ENCODE peak calls at places on chromosomes 16 and 17, in ten cellular contexts. P is mammary epithelial cell; D is amygdala; W is tibial artery; B is stimulated activated CD4-positive, alpha-beta T cell treated with anti-CD3 and anti-CD28 coated beads, Interleukin-4, amount 100 ng/mL, for 24 hours; T is T-helper 1 cell; Q is activated CD8-positive, alpha-beta memory T cell treated with anti-CD3 and anti-CD28 coated beads for 48 hours; L is activated CD4-positive, alpha-beta T cell treated with anti-CD3 and anti-CD28 coated beads, Interleukin-2, amount 10 ng/mL, durations not matched to agents 7 days and 5 days; G is HEK293T; Y is activated T-helper 2 cell treated with anti-CD3 and anti-CD28 coated beads, Interferon-gamma antibody, Interleukin-2, Interleukin-4, amounts not matched to agents 10 μg/mL and 5 μg/mL and 100 μg/mL, durations not matched to agents 14 hours and 24 hours and 36 hours. H is an unnamed sample.

GRCh38 chr17:61904094-61904710 is 23.6 kb downstream of the INTS2 start:
- DNase-seq in P (no peak), W (no peak), Y (no peak), G (no peak), L (peak; percentile 51), T (no peak), D (no peak), B (peak; percentile 36), Q (no peak), H (no peak)

GRCh38 chr17:51739245-51739886 is 419.1 kb downstream of the CA10 start:
- DNase-seq in Q (no peak), W (no peak), P (no peak), L (no peak), Y (no peak), D (no peak), B (no peak), G (peak; percentile 12), T (no peak), H (no peak)

GRCh38 chr17:79154446-79154845 is 79.8 kb downstream of the ENGASE start:
- DNase-seq in G (no peak), Y (no peak), D (no peak), T (no peak), W (no peak), L (no peak), P (no peak), B (no peak), Q (no peak), H (peak; percentile 40)

GRCh38 chr17:79778504-79779087 is 648 bp downstream of the CBX2 start:
- DNase-seq in Q (no peak), L (no peak), Y (no peak), G (peak; percentile 49), W (no peak), D (no peak), B (no peak), T (no peak), P (no peak), H (peak; percentile 70)

GRCh38 chr16:60180609-60181008 is 1446.5 kb upstream of the GOT2 start:
- DNase-seq in L (no peak), Y (no peak), P (no peak), G (no peak), D (no peak), W (no peak), B (no peak), Q (no peak), T (no peak), H (no peak)

GRCh38 chr17:31339906-31340661 is 18.7 kb upstream of the EVI2A start:
- DNase-seq in Q (no peak), B (no peak), Y (no peak), T (no peak), L (no peak), G (no peak), P (peak; percentile 82), W (no peak), D (no peak), H (no peak)

GRCh38 chr17:34360571-34360970 is 2.5 kb downstream of the CCL1 start:
- DNase-seq in Q (no peak), W (no peak), D (no peak), Y (no peak), L (no peak), T (no peak), B (no peak), G (no peak), P (no peak), H (no peak)

GRCh38 chr16:23907903-23908302 is 72.1 kb downstream of the PRKCB start:
- DNase-seq in Q (no peak), B (no peak), Y (no peak), G (no peak), T (no peak), W (no peak), D (no peak), L (no peak), P (no peak), H (no peak)

GRCh38 chr16:81265658-81266451 is 27.4 kb downstream of the BCO1 start:
- DNase-seq in W (peak; percentile 61), B (no peak), G (no peak), Y (no peak), L (no peak), T (no peak), P (no peak), Q (no peak), D (peak; percentile 62), H (no peak)

GRCh38 chr17:66494023-66494803 is 191.8 kb downstream of the PRKCA start:
- DNase-seq in Y (no peak), W (no peak), B (peak; percentile 47), L (no peak), T (no peak), P (peak; percentile 89), D (no peak), G (no peak), Q (no peak), H (no peak)